ENCODE peak calls at places on chromosomes 5 and 9, in nine cellular contexts. G is left ventricle myocardium inferior, M is mammary epithelial cell, N is body of pancreas, W is choroid plexus epithelial cell, V is ovary, Q is HepG2, I is upper lobe of right lung, O is fibroblast of lung. R is an unnamed sample.

GRCh38 chr5:600551-601541 is 11.3 kb upstream of the CEP72 start:
- DNase-seq in G (no peak), M (no peak), N (peak; percentile 54), W (no peak), V (no peak), Q (no peak), I (no peak), O (no peak), R (no peak)

GRCh38 chr5:165497707-165498106 is 1992.3 kb downstream of the MAT2B start:
- DNase-seq in G (no peak), M (peak; percentile 14), N (no peak), W (peak; percentile 41), V (no peak), Q (no peak), I (no peak), O (peak; percentile 13), R (peak; percentile 45)

GRCh38 chr9:82418334-82418733 is 429.8 kb downstream of the SPATA31D1 start:
- DNase-seq in G (no peak), M (peak; percentile 8), N (no peak), W (peak; percentile 65), V (no peak), Q (no peak), I (no peak), O (peak; percentile 64), R (no peak)

GRCh38 chr9:101028346-101029299 is at the start of gene PLPPR1:
- DNase-seq in G (peak; percentile 18), M (peak; percentile 67), N (peak; percentile 65), W (peak; percentile 38), V (peak; percentile 31), Q (peak; percentile 89), I (peak; percentile 88), O (peak; percentile 50), R (no peak)

GRCh38 chr5:154321546-154321945 is 124.3 kb upstream of the SAP30L start:
- DNase-seq in G (no peak), M (no peak), N (no peak), W (no peak), V (no peak), Q (no peak), I (no peak), O (no peak), R (no peak)

GRCh38 chr5:36619012-36619635 is 12.7 kb downstream of the SLC1A3 start:
- DNase-seq in G (no peak), M (no peak), N (no peak), W (no peak), V (no peak), Q (no peak), I (no peak), O (no peak), R (no peak)

GRCh38 chr5:52673495-52673894 is 114.2 kb upstream of the ITGA1 start:
- DNase-seq in G (no peak), M (no peak), N (no peak), W (no peak), V (no peak), Q (no peak), I (no peak), O (no peak), R (no peak)

GRCh38 chr5:40914835-40915234 is 5.5 kb downstream of the C7 start:
- DNase-seq in G (no peak), M (no peak), N (no peak), W (peak; percentile 89), V (no peak), Q (no peak), I (no peak), O (peak; percentile 51), R (no peak)

GRCh38 chr5:150394103-150394502 is 18.6 kb downstream of the CD74 start:
- DNase-seq in G (no peak), M (peak; percentile 41), N (no peak), W (peak; percentile 59), V (no peak), Q (no peak), I (no peak), O (peak; percentile 17), R (peak; percentile 64)

GRCh38 chr9:121901616-121902015 is 191.5 kb downstream of the TTLL11 start:
- DNase-seq in G (no peak), M (no peak), N (no peak), W (peak; percentile 61), V (no peak), Q (no peak), I (no peak), O (peak; percentile 53), R (peak; percentile 51)

GRCh38 chr9:89532478-89532877 is 34.6 kb upstream of the SEMA4D start:
- DNase-seq in G (no peak), M (no peak), N (no peak), W (no peak), V (no peak), Q (peak; percentile 27), I (no peak), O (no peak), R (no peak)

GRCh38 chr5:163379298-163380155 is 57.9 kb upstream of the CCNG1 start:
- DNase-seq in G (no peak), M (peak; percentile 86), N (no peak), W (peak; percentile 88), V (no peak), Q (peak; percentile 44), I (no peak), O (peak; percentile 93), R (no peak)

GRCh38 chr9:135343733-135344522 is 135.7 kb upstream of the PPP1R26 start:
- DNase-seq in G (peak; percentile 55), M (peak; percentile 9), N (peak; percentile 78), W (peak; percentile 47), V (peak; percentile 80), Q (peak; percentile 16), I (peak; percentile 84), O (peak; percentile 4), R (peak; percentile 37)

GRCh38 chr5:122401991-122402710 is 90.1 kb downstream of the SNCAIP start:
- DNase-seq in G (no peak), M (peak; percentile 49), N (no peak), W (no peak), V (no peak), Q (no peak), I (no peak), O (no peak), R (no peak)

GRCh38 chr5:1058549-1058945 is 49.9 kb downstream of the NKD2 start:
- DNase-seq in G (no peak), M (no peak), N (no peak), W (no peak), V (no peak), Q (no peak), I (no peak), O (no peak), R (no peak)

GRCh38 chr9:127384016-127384730 is 12.8 kb upstream of the SLC2A8 start:
- DNase-seq in G (no peak), M (no peak), N (no peak), W (no peak), V (peak; percentile 15), Q (no peak), I (peak; percentile 51), O (no peak), R (no peak)

DNA sequence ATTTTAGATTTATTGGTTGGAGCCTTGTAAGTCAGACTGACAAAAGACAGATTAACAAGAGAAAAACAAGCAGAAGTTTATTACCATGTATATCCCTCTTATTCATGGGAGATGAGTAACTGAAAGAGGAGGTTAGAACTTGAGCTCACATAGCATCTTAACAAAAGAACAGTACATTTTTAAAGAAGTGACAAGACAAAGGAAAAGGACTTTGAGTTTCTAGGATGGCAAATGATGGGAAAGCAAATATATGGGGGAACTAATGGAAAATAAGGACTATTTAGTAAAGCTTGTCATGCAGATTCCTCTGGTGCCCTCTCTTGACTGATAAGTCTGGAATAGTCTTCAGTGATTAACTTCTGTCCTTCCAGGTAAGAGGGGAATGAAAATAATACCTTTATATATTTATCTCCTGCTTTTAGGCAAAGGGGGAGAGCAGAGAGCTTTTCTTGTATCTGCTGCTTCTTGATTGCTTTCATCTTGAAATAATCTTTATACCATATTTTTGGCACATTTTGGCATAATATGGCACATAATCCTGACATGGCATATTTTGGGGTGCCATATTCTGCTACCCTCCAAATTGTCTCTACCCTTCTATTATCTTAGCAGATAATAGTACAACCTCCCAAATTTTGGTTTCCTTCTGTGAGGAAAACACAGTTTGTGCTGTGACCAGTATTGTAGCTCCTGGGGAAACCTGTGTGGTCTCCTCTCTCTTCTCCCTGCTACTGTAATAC is 206.8 kb downstream of the TMC1 start:
- DNase-seq in G (no peak), M (no peak), N (no peak), W (peak; percentile 8), V (no peak), Q (no peak), I (no peak), O (no peak), R (no peak)
- H3K4me3 ChIP-seq in G (no peak overlapping the region), M (no peak overlapping the region), N (no peak overlapping the region), W (no peak overlapping the region), V (no peak overlapping the region), Q (no peak overlapping the region), I (no peak overlapping the region), O (no peak overlapping the region), R (no peak overlapping the region)

DNA sequence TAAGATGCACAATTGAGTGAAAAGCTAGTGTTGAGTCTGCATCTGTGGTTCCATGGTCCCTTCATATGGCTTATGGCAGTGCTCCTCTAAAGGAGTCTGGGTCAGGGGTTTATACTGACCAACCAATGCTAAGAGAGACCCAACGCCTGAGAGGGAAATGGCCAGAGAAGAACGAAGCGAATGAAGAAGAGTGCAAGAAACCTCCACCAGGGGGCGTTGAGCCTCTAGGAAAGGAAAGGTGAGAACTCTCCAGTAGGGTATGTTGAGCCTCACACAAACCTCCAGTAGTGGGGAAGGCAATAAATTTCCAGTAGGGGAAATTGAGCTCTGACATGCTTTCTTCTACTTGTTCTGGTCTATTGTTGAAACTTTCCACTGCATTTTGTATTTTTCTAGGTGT is 470.6 kb downstream of the PRDM9 start:
- DNase-seq in G (no peak), M (no peak), N (peak; percentile 48), W (no peak), V (no peak), Q (peak; percentile 25), I (no peak), O (no peak), R (peak; percentile 6)
- TF ChIP-seq CTCF in G (peak; percentile 7), M (peak; percentile 42), N (no peak), W (peak; percentile 15), V (no peak), Q (no peak), I (no peak), O (no peak), R (peak; percentile 15)

DNA sequence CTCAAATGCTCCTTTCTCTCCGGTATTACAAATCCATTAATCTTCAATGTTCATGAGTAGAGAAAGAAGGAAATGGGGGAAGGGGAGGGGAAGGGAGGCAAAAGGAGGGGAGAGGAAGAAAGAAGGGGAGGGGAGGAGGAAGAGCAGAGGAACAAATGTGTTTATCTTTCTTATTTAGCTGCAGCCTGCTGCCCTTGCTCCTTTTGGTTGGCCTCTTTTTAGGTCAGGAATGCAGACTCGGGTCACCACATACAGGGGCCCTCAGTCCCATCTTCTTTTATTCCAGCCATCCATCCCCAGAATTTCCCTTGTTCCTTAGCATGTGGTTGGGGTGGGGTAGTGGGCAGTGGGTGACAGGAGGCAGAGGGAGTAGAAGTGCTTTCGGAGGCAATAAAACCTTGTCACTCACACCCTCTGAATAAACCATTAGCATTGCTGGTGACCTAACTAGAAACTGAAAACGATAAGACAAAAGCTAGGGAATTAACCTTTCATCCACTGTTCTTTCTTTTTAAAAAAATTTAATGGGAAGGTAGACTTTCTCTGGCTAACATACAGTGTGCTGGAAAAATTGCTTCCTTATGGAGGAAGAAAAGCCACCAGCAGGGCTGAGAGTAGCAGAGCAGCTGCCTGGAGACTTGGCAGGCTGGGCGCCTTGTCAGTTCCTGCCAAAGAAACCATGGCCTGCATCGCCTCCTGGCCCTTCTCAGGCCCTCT is 16.8 kb upstream of the PRLR start:
- DNase-seq in G (peak; percentile 38), M (no peak), N (peak; percentile 78), W (peak; percentile 42), V (peak; percentile 78), Q (no peak), I (no peak), O (peak; percentile 22), R (no peak)
- H3K4me3 ChIP-seq in G (no peak overlapping the region), M (no peak overlapping the region), N (no peak overlapping the region), W (no peak overlapping the region), V (no peak overlapping the region), Q (no peak overlapping the region), I (no peak overlapping the region), O (no peak overlapping the region), R (no peak overlapping the region)

GRCh38 chr5:73437126-73438047 is 11.2 kb downstream of the FOXD1 start:
- DNase-seq in G (no peak), M (peak; percentile 64), N (no peak), W (peak; percentile 88), V (no peak), Q (no peak), I (no peak), O (peak; percentile 86), R (no peak)
- TF ChIP-seq CTCF in G (no peak), M (peak; percentile 27), N (no peak), W (peak; percentile 64), V (no peak), Q (peak; percentile 58), I (peak; percentile 8), O (peak; percentile 35), R (peak; percentile 27)

R was measured in GM12865.